ENCODE peak calls at places on chromosomes 11 and 22, in ten cellular contexts. One of them, this sample, is unnamed.

GRCh38 chr11:73141031-73141308 is 1.1 kb downstream of the FCHSD2 start:
- DNase-seq in PC-3: peak; percentile 35
- DNase-seq in gastrocnemius medialis: no peak
- DNase-seq in HL-60: no peak
- DNase-seq in ascending aorta: peak; percentile 66
- DNase-seq in IMR-90: no peak
- DNase-seq in testis: peak; percentile 52
- DNase-seq in psoas muscle: peak; percentile 38
- DNase-seq in H7: peak; percentile 55
- DNase-seq in prostate gland: no peak
- DNase-seq in this sample: no peak

GRCh38 chr11:94895971-94896370 is 77.4 kb downstream of the CWC15 start:
- DNase-seq in PC-3: peak; percentile 76
- DNase-seq in gastrocnemius medialis: no peak
- DNase-seq in HL-60: no peak
- DNase-seq in ascending aorta: no peak
- DNase-seq in IMR-90: peak; percentile 73
- DNase-seq in testis: no peak
- DNase-seq in psoas muscle: peak; percentile 32
- DNase-seq in H7: no peak
- DNase-seq in prostate gland: no peak
- DNase-seq in this sample: peak; percentile 43

GRCh38 chr11:118933486-118933885 is 7.8 kb upstream of the BCL9L start:
- DNase-seq in PC-3: peak; percentile 86
- DNase-seq in gastrocnemius medialis: no peak
- DNase-seq in HL-60: no peak
- DNase-seq in ascending aorta: peak; percentile 77
- DNase-seq in IMR-90: peak; percentile 16
- DNase-seq in testis: peak; percentile 49
- DNase-seq in psoas muscle: no peak
- DNase-seq in H7: no peak
- DNase-seq in prostate gland: peak; percentile 46
- DNase-seq in this sample: no peak

GRCh38 chr22:50577987-50578775 is at the start of gene CPT1B:
- DNase-seq in PC-3: no peak
- DNase-seq in gastrocnemius medialis: peak; percentile 44
- DNase-seq in HL-60: no peak
- DNase-seq in ascending aorta: no peak
- DNase-seq in IMR-90: peak; percentile 26
- DNase-seq in testis: no peak
- DNase-seq in psoas muscle: peak; percentile 57
- DNase-seq in H7: peak; percentile 68
- DNase-seq in prostate gland: no peak
- DNase-seq in this sample: no peak

GRCh38 chr11:8384199-8384821 is 120.6 kb upstream of the LMO1 start:
- DNase-seq in PC-3: peak; percentile 23
- DNase-seq in gastrocnemius medialis: no peak
- DNase-seq in HL-60: peak; percentile 13
- DNase-seq in ascending aorta: peak; percentile 45
- DNase-seq in IMR-90: no peak
- DNase-seq in testis: peak; percentile 91
- DNase-seq in psoas muscle: peak; percentile 39
- DNase-seq in H7: peak; percentile 60
- DNase-seq in prostate gland: peak; percentile 41
- DNase-seq in this sample: no peak

GRCh38 chr11:10454506-10454901 is 560 bp upstream of the AMPD3 start:
- DNase-seq in PC-3: no peak
- DNase-seq in gastrocnemius medialis: no peak
- DNase-seq in HL-60: no peak
- DNase-seq in ascending aorta: no peak
- DNase-seq in IMR-90: no peak
- DNase-seq in testis: no peak
- DNase-seq in psoas muscle: no peak
- DNase-seq in H7: peak; percentile 10
- DNase-seq in prostate gland: no peak
- DNase-seq in this sample: no peak

GRCh38 chr11:85114786-85115185 is 512.4 kb downstream of the DLG2 start:
- DNase-seq in PC-3: peak; percentile 84
- DNase-seq in gastrocnemius medialis: no peak
- DNase-seq in HL-60: no peak
- DNase-seq in ascending aorta: no peak
- DNase-seq in IMR-90: peak; percentile 54
- DNase-seq in testis: no peak
- DNase-seq in psoas muscle: no peak
- DNase-seq in H7: no peak
- DNase-seq in prostate gland: no peak
- DNase-seq in this sample: peak; percentile 31

GRCh38 chr11:131868769-131869482 is 498.5 kb downstream of the NTM start:
- DNase-seq in PC-3: no peak
- DNase-seq in gastrocnemius medialis: no peak
- DNase-seq in HL-60: no peak
- DNase-seq in ascending aorta: no peak
- DNase-seq in IMR-90: peak; percentile 41
- DNase-seq in testis: no peak
- DNase-seq in psoas muscle: no peak
- DNase-seq in H7: no peak
- DNase-seq in prostate gland: no peak
- DNase-seq in this sample: peak; percentile 12

GRCh38 chr11:118607401-118608267 is at the start of gene PHLDB1:
- DNase-seq in PC-3: peak; percentile 64
- DNase-seq in gastrocnemius medialis: peak; percentile 42
- DNase-seq in HL-60: no peak
- DNase-seq in ascending aorta: peak; percentile 83
- DNase-seq in IMR-90: peak; percentile 67
- DNase-seq in testis: peak; percentile 70
- DNase-seq in psoas muscle: peak; percentile 72
- DNase-seq in H7: peak; percentile 86
- DNase-seq in prostate gland: peak; percentile 58
- DNase-seq in this sample: peak; percentile 64

GRCh38 chr22:25482091-25482760 is 82.2 kb upstream of the GRK3 start:
- DNase-seq in PC-3: no peak
- DNase-seq in gastrocnemius medialis: no peak
- DNase-seq in HL-60: no peak
- DNase-seq in ascending aorta: no peak
- DNase-seq in IMR-90: no peak
- DNase-seq in testis: peak; percentile 30
- DNase-seq in psoas muscle: no peak
- DNase-seq in H7: peak; percentile 58
- DNase-seq in prostate gland: no peak
- DNase-seq in this sample: no peak

GRCh38 chr11:86912238-86912637 is 43.0 kb downstream of the FZD4 start:
- DNase-seq in PC-3: no peak
- DNase-seq in gastrocnemius medialis: no peak
- DNase-seq in HL-60: no peak
- DNase-seq in ascending aorta: no peak
- DNase-seq in IMR-90: no peak
- DNase-seq in testis: no peak
- DNase-seq in psoas muscle: no peak
- DNase-seq in H7: no peak
- DNase-seq in prostate gland: no peak
- DNase-seq in this sample: no peak

GRCh38 chr22:20013382-20013871 is 3.2 kb downstream of the ARVCF start:
- DNase-seq in PC-3: no peak
- DNase-seq in gastrocnemius medialis: peak; percentile 35
- DNase-seq in HL-60: no peak
- DNase-seq in ascending aorta: peak; percentile 84
- DNase-seq in IMR-90: peak; percentile 47
- DNase-seq in testis: peak; percentile 63
- DNase-seq in psoas muscle: peak; percentile 66
- DNase-seq in H7: peak; percentile 95
- DNase-seq in prostate gland: no peak
- DNase-seq in this sample: no peak

GRCh38 chr22:24975813-24976341 is 23.4 kb downstream of the KIAA1671 start:
- DNase-seq in PC-3: no peak
- DNase-seq in gastrocnemius medialis: peak; percentile 26
- DNase-seq in HL-60: no peak
- DNase-seq in ascending aorta: peak; percentile 74
- DNase-seq in IMR-90: no peak
- DNase-seq in testis: peak; percentile 75
- DNase-seq in psoas muscle: peak; percentile 77
- DNase-seq in H7: no peak
- DNase-seq in prostate gland: peak; percentile 37
- DNase-seq in this sample: no peak

GRCh38 chr11:12009617-12010321 is 1.3 kb upstream of the DKK3 start:
- DNase-seq in PC-3: no peak
- DNase-seq in gastrocnemius medialis: no peak
- DNase-seq in HL-60: no peak
- DNase-seq in ascending aorta: peak; percentile 64
- DNase-seq in IMR-90: no peak
- DNase-seq in testis: peak; percentile 23
- DNase-seq in psoas muscle: no peak
- DNase-seq in H7: peak; percentile 32
- DNase-seq in prostate gland: no peak
- DNase-seq in this sample: no peak
- H3K4me3 ChIP-seq in PC-3: no peak overlapping the region
- H3K4me3 ChIP-seq in gastrocnemius medialis: no peak overlapping the region
- H3K4me3 ChIP-seq in HL-60: no peak overlapping the region
- H3K4me3 ChIP-seq in ascending aorta: peak overlapping the region; percentile 74
- H3K4me3 ChIP-seq in IMR-90: peak overlapping the region; percentile 49
- H3K4me3 ChIP-seq in testis: peak overlapping the region; percentile 43
- H3K4me3 ChIP-seq in psoas muscle: peak overlapping the region; percentile 61
- H3K4me3 ChIP-seq in H7: peak overlapping the region; percentile 41
- H3K4me3 ChIP-seq in prostate gland: peak overlapping the region; percentile 42
- H3K4me3 ChIP-seq in this sample: peak overlapping the region; percentile 35

GRCh38 chr11:129972596-129972995 is 30.0 kb downstream of the PRDM10 start:
- DNase-seq in PC-3: no peak
- DNase-seq in gastrocnemius medialis: no peak
- DNase-seq in HL-60: no peak
- DNase-seq in ascending aorta: no peak
- DNase-seq in IMR-90: no peak
- DNase-seq in testis: no peak
- DNase-seq in psoas muscle: no peak
- DNase-seq in H7: peak; percentile 34
- DNase-seq in prostate gland: no peak
- DNase-seq in this sample: no peak
- H3K4me3 ChIP-seq in PC-3: no peak overlapping the region
- H3K4me3 ChIP-seq in gastrocnemius medialis: no peak overlapping the region
- H3K4me3 ChIP-seq in HL-60: no peak overlapping the region
- H3K4me3 ChIP-seq in ascending aorta: no peak overlapping the region
- H3K4me3 ChIP-seq in IMR-90: no peak overlapping the region
- H3K4me3 ChIP-seq in testis: no peak overlapping the region
- H3K4me3 ChIP-seq in psoas muscle: no peak overlapping the region
- H3K4me3 ChIP-seq in H7: no peak overlapping the region
- H3K4me3 ChIP-seq in prostate gland: no peak overlapping the region
- H3K4me3 ChIP-seq in this sample: no peak overlapping the region

DNA sequence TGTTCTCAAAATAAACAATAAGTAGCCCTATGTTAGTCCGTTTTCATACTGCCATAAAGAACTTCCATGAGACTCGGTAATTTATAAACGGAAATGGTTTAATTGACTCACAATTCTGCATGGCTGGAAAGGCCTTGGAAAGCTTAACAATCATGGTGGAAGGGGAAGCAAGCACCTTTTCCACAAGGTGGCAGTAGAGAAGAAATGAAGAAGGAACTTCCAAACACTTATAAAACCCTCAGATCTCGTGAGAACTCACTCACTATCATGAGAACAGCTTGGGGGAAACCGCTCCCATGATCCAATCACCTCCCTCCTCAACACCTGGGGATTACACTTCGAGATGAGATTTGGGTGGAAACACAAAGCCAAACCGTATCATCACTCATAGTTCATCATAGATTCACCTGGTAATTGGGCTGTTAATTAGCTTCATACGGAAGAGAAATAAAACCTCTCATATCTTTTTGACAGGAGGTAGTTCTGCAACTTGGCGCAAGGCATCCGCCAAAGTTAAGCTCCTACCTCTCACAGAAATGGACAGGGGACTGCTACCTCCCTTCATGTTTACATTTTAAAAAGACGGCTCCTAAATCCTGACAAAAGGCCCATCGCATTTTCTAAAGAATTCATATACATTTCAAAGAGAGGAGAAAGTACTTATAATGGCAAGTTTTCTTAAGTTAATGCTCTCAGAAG is 49.0 kb downstream of the MUC15 start:
- DNase-seq in PC-3: peak; percentile 45
- DNase-seq in gastrocnemius medialis: no peak
- DNase-seq in HL-60: no peak
- DNase-seq in ascending aorta: no peak
- DNase-seq in IMR-90: peak; percentile 6
- DNase-seq in testis: peak; percentile 14
- DNase-seq in psoas muscle: no peak
- DNase-seq in H7: peak; percentile 43
- DNase-seq in prostate gland: no peak
- DNase-seq in this sample: no peak
- H3K4me3 ChIP-seq in PC-3: no peak overlapping the region
- H3K4me3 ChIP-seq in gastrocnemius medialis: no peak overlapping the region
- H3K4me3 ChIP-seq in HL-60: no peak overlapping the region
- H3K4me3 ChIP-seq in ascending aorta: no peak overlapping the region
- H3K4me3 ChIP-seq in IMR-90: no peak overlapping the region
- H3K4me3 ChIP-seq in testis: no peak overlapping the region
- H3K4me3 ChIP-seq in psoas muscle: no peak overlapping the region
- H3K4me3 ChIP-seq in H7: peak overlapping the region; percentile 25
- H3K4me3 ChIP-seq in prostate gland: no peak overlapping the region
- H3K4me3 ChIP-seq in this sample: no peak overlapping the region

GRCh38 chr22:28978158-28978557 is 83.5 kb downstream of the C22orf31 start:
- DNase-seq in PC-3: peak; percentile 14
- DNase-seq in gastrocnemius medialis: peak; percentile 80
- DNase-seq in HL-60: no peak
- DNase-seq in ascending aorta: peak; percentile 66
- DNase-seq in IMR-90: peak; percentile 54
- DNase-seq in testis: peak; percentile 30
- DNase-seq in psoas muscle: peak; percentile 65
- DNase-seq in H7: no peak
- DNase-seq in prostate gland: no peak
- DNase-seq in this sample: no peak

GRCh38 chr22:28977050-28977449 is 84.6 kb downstream of the C22orf31 start:
- DNase-seq in PC-3: no peak
- DNase-seq in gastrocnemius medialis: no peak
- DNase-seq in HL-60: no peak
- DNase-seq in ascending aorta: no peak
- DNase-seq in IMR-90: no peak
- DNase-seq in testis: no peak
- DNase-seq in psoas muscle: no peak
- DNase-seq in H7: peak; percentile 30
- DNase-seq in prostate gland: no peak
- DNase-seq in this sample: no peak

GRCh38 chr22:28978863-28979799 is 82.5 kb downstream of the C22orf31 start:
- DNase-seq in PC-3: no peak
- DNase-seq in gastrocnemius medialis: peak; percentile 59
- DNase-seq in HL-60: no peak
- DNase-seq in ascending aorta: no peak
- DNase-seq in IMR-90: no peak
- DNase-seq in testis: no peak
- DNase-seq in psoas muscle: no peak
- DNase-seq in H7: no peak
- DNase-seq in prostate gland: no peak
- DNase-seq in this sample: no peak

GRCh38 chr22:28977481-28977971 is 84.1 kb downstream of the C22orf31 start:
- DNase-seq in PC-3: no peak
- DNase-seq in gastrocnemius medialis: peak; percentile 39
- DNase-seq in HL-60: no peak
- DNase-seq in ascending aorta: no peak
- DNase-seq in IMR-90: no peak
- DNase-seq in testis: peak; percentile 32
- DNase-seq in psoas muscle: no peak
- DNase-seq in H7: no peak
- DNase-seq in prostate gland: no peak
- DNase-seq in this sample: no peak

DNA sequence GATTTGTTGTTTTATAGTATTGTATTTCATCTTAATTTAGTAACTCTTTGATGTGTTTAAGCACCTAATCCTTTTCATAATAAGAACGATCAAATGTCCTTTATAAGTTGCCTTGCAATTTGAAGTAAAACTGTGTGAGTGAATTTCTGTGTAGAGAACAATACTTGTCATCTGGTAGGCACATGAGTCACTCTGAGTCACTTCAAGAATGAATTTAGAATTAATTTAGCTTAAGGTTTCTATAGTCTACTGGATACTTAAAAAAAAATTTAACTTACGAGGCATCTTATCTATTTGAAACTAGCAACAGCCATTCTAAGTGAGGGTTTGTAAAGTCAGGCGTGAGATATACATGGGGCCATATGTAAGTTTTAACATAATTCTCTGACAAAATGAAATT is 85.0 kb downstream of the C22orf31 start:
- DNase-seq in PC-3: peak; percentile 74
- DNase-seq in gastrocnemius medialis: no peak
- DNase-seq in HL-60: no peak
- DNase-seq in ascending aorta: no peak
- DNase-seq in IMR-90: peak; percentile 88
- DNase-seq in testis: no peak
- DNase-seq in psoas muscle: no peak
- DNase-seq in H7: no peak
- DNase-seq in prostate gland: no peak
- DNase-seq in this sample: no peak
- H3K4me3 ChIP-seq in PC-3: no peak overlapping the region
- H3K4me3 ChIP-seq in gastrocnemius medialis: peak overlapping the region; percentile 45
- H3K4me3 ChIP-seq in HL-60: no peak overlapping the region
- H3K4me3 ChIP-seq in ascending aorta: peak overlapping the region; percentile 41
- H3K4me3 ChIP-seq in IMR-90: no peak overlapping the region
- H3K4me3 ChIP-seq in testis: no peak overlapping the region
- H3K4me3 ChIP-seq in psoas muscle: no peak overlapping the region
- H3K4me3 ChIP-seq in H7: no peak overlapping the region
- H3K4me3 ChIP-seq in prostate gland: no peak overlapping the region
- H3K4me3 ChIP-seq in this sample: no peak overlapping the region

This sample was measured in skeletal muscle cell.